ENCODE peak calls at places on chromosome 11, in five cellular contexts. One of them, this sample, is unnamed.

GRCh38 chr11:71247551-71248250 is 4.7 kb downstream of the SHANK2 start:
- DNase-seq in AG09309: no peak
- DNase-seq in lung: no peak
- DNase-seq in type B pancreatic cell: no peak
- DNase-seq in thoracic aorta: no peak
- DNase-seq in this sample: peak; percentile 62

GRCh38 chr11:4551346-4551979 is 6.5 kb downstream of the OR52M1 start:
- DNase-seq in lung: no peak
- DNase-seq in type B pancreatic cell: no peak
- DNase-seq in AG09309: no peak
- DNase-seq in thoracic aorta: no peak
- DNase-seq in this sample: no peak

GRCh38 chr11:59000007-59000406 is 60.7 kb downstream of the GLYATL1 start:
- DNase-seq in AG09309: no peak
- DNase-seq in lung: no peak
- DNase-seq in thoracic aorta: no peak
- DNase-seq in type B pancreatic cell: no peak
- DNase-seq in this sample: no peak

GRCh38 chr11:77842451-77843121 is 21.6 kb downstream of the AAMDC start:
- DNase-seq in thoracic aorta: no peak
- DNase-seq in type B pancreatic cell: no peak
- DNase-seq in lung: no peak
- DNase-seq in AG09309: no peak
- DNase-seq in this sample: no peak

GRCh38 chr11:35183526-35183925 is 44.6 kb downstream of the CD44 start:
- DNase-seq in AG09309: no peak
- DNase-seq in lung: no peak
- DNase-seq in type B pancreatic cell: no peak
- DNase-seq in thoracic aorta: no peak
- DNase-seq in this sample: no peak

GRCh38 chr11:69445131-69445470 is 36.4 kb upstream of the LINC01488 start:
- DNase-seq in thoracic aorta: no peak
- DNase-seq in lung: no peak
- DNase-seq in AG09309: no peak
- DNase-seq in type B pancreatic cell: no peak
- DNase-seq in this sample: no peak

GRCh38 chr11:9200471-9200870 is 64.7 kb downstream of the DENND5A start:
- DNase-seq in thoracic aorta: no peak
- DNase-seq in type B pancreatic cell: no peak
- DNase-seq in AG09309: no peak
- DNase-seq in lung: no peak
- DNase-seq in this sample: no peak

GRCh38 chr11:12389676-12390075 is 12.3 kb downstream of the PARVA start:
- DNase-seq in thoracic aorta: no peak
- DNase-seq in type B pancreatic cell: no peak
- DNase-seq in lung: no peak
- DNase-seq in AG09309: no peak
- DNase-seq in this sample: no peak

GRCh38 chr11:44989831-44990566 is 39.3 kb upstream of the TP53I11 start:
- DNase-seq in thoracic aorta: no peak
- DNase-seq in type B pancreatic cell: peak; percentile 62
- DNase-seq in AG09309: no peak
- DNase-seq in lung: no peak
- DNase-seq in this sample: peak; percentile 63

GRCh38 chr11:119236490-119236889 is 30.4 kb downstream of the CBL start:
- DNase-seq in AG09309: no peak
- DNase-seq in lung: no peak
- DNase-seq in thoracic aorta: no peak
- DNase-seq in type B pancreatic cell: no peak
- DNase-seq in this sample: no peak

GRCh38 chr11:72751293-72752087 is 718 bp downstream of the ARAP1 start:
- DNase-seq in AG09309: no peak
- DNase-seq in type B pancreatic cell: no peak
- DNase-seq in lung: peak; percentile 80
- DNase-seq in thoracic aorta: no peak
- DNase-seq in this sample: no peak

GRCh38 chr11:108754901-108755625 is 90.2 kb downstream of the DDX10 start:
- DNase-seq in lung: no peak
- DNase-seq in AG09309: peak; percentile 71
- DNase-seq in thoracic aorta: no peak
- DNase-seq in type B pancreatic cell: no peak
- DNase-seq in this sample: no peak

GRCh38 chr11:34354782-34355181 is 3.0 kb downstream of the ABTB2 start:
- DNase-seq in lung: no peak
- DNase-seq in thoracic aorta: no peak
- DNase-seq in AG09309: no peak
- DNase-seq in type B pancreatic cell: no peak
- DNase-seq in this sample: no peak

GRCh38 chr11:57434640-57435546 is 8.0 kb upstream of the SLC43A3 start:
- DNase-seq in AG09309: peak; percentile 94
- DNase-seq in thoracic aorta: no peak
- DNase-seq in type B pancreatic cell: no peak
- DNase-seq in lung: peak; percentile 51
- DNase-seq in this sample: no peak

GRCh38 chr11:112769573-112769972 is 191.6 kb upstream of the NCAM1 start:
- DNase-seq in type B pancreatic cell: no peak
- DNase-seq in AG09309: no peak
- DNase-seq in lung: no peak
- DNase-seq in thoracic aorta: no peak
- DNase-seq in this sample: no peak

GRCh38 chr11:64118871-64119495 is 46.9 kb downstream of the MACROD1 start:
- DNase-seq in AG09309: no peak
- DNase-seq in thoracic aorta: no peak
- DNase-seq in lung: no peak
- DNase-seq in type B pancreatic cell: no peak
- DNase-seq in this sample: no peak

GRCh38 chr11:82967381-82967780 is 65.8 kb downstream of the DDIAS start:
- DNase-seq in lung: no peak
- DNase-seq in thoracic aorta: no peak
- DNase-seq in type B pancreatic cell: no peak
- DNase-seq in AG09309: no peak
- DNase-seq in this sample: no peak

GRCh38 chr11:22466351-22466750 is 128.2 kb downstream of the SLC17A6 start:
- DNase-seq in thoracic aorta: no peak
- DNase-seq in type B pancreatic cell: no peak
- DNase-seq in lung: no peak
- DNase-seq in AG09309: no peak
- DNase-seq in this sample: no peak
- TF ChIP-seq CTCF in thoracic aorta: no peak
- TF ChIP-seq CTCF in type B pancreatic cell: no peak
- TF ChIP-seq CTCF in lung: no peak
- TF ChIP-seq CTCF in AG09309: no peak
- TF ChIP-seq CTCF in this sample: no peak

GRCh38 chr11:16086229-16086628 is 270.1 kb downstream of the SOX6 start:
- DNase-seq in type B pancreatic cell: no peak
- DNase-seq in thoracic aorta: no peak
- DNase-seq in lung: no peak
- DNase-seq in AG09309: no peak
- DNase-seq in this sample: no peak
- TF ChIP-seq CTCF in type B pancreatic cell: no peak
- TF ChIP-seq CTCF in thoracic aorta: no peak
- TF ChIP-seq CTCF in lung: no peak
- TF ChIP-seq CTCF in AG09309: no peak
- TF ChIP-seq CTCF in this sample: no peak

GRCh38 chr11:125364085-125364822 is 131.8 kb downstream of the FEZ1 start:
- DNase-seq in thoracic aorta: no peak
- DNase-seq in AG09309: no peak
- DNase-seq in lung: no peak
- DNase-seq in type B pancreatic cell: no peak
- DNase-seq in this sample: no peak
- TF ChIP-seq CTCF in thoracic aorta: no peak
- TF ChIP-seq CTCF in AG09309: no peak
- TF ChIP-seq CTCF in lung: no peak
- TF ChIP-seq CTCF in type B pancreatic cell: peak; percentile 33
- TF ChIP-seq CTCF in this sample: no peak

DNA sequence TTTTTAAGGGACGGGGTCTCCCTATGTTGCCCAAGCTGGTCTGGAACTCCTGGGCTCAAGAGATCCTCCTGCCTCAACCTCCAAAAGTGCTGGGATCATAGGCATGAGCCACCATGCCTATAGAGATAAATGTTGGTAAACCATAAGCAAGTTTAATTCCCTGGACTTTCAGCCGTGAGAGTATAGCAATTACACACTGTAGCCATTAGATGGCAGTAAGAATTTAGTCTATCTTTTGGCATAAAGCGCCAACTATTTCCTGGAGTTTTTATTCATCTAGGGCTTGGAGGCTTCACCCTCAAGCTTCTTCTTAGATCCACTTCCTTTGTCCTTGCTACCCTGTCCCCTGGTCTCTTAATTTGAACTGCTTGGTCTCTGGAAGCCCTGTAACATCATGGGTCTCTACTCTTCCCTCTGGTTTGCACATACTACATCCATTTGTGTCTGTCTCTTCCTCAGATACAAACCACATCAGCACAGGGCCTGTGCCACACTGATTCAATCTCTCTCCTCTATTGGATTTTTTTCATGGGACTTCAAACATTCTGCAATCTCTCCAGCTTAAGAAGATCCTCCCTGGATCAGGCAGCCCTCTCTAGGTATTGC is 38.2 kb downstream of the OR10A6 start:
- DNase-seq in AG09309: no peak
- DNase-seq in thoracic aorta: no peak
- DNase-seq in type B pancreatic cell: no peak
- DNase-seq in lung: no peak
- DNase-seq in this sample: no peak
- TF ChIP-seq CTCF in AG09309: peak; percentile 59
- TF ChIP-seq CTCF in thoracic aorta: peak; percentile 56
- TF ChIP-seq CTCF in type B pancreatic cell: peak; percentile 83
- TF ChIP-seq CTCF in lung: peak; percentile 46
- TF ChIP-seq CTCF in this sample: no peak

GRCh38 chr11:79762271-79762935 is 321.6 kb upstream of the TENM4 start:
- DNase-seq in thoracic aorta: no peak
- DNase-seq in type B pancreatic cell: no peak
- DNase-seq in AG09309: no peak
- DNase-seq in lung: no peak
- DNase-seq in this sample: no peak
- TF ChIP-seq CTCF in thoracic aorta: no peak
- TF ChIP-seq CTCF in type B pancreatic cell: peak; percentile 34
- TF ChIP-seq CTCF in AG09309: no peak
- TF ChIP-seq CTCF in lung: no peak
- TF ChIP-seq CTCF in this sample: no peak

GRCh38 chr11:95154514-95154913 is 64.9 kb downstream of the ENDOD1 start:
- DNase-seq in type B pancreatic cell: no peak
- DNase-seq in lung: no peak
- DNase-seq in AG09309: no peak
- DNase-seq in thoracic aorta: no peak
- DNase-seq in this sample: no peak
- TF ChIP-seq CTCF in type B pancreatic cell: peak; percentile 80
- TF ChIP-seq CTCF in lung: peak; percentile 38
- TF ChIP-seq CTCF in AG09309: peak; percentile 48
- TF ChIP-seq CTCF in thoracic aorta: peak; percentile 20
- TF ChIP-seq CTCF in this sample: no peak

DNA sequence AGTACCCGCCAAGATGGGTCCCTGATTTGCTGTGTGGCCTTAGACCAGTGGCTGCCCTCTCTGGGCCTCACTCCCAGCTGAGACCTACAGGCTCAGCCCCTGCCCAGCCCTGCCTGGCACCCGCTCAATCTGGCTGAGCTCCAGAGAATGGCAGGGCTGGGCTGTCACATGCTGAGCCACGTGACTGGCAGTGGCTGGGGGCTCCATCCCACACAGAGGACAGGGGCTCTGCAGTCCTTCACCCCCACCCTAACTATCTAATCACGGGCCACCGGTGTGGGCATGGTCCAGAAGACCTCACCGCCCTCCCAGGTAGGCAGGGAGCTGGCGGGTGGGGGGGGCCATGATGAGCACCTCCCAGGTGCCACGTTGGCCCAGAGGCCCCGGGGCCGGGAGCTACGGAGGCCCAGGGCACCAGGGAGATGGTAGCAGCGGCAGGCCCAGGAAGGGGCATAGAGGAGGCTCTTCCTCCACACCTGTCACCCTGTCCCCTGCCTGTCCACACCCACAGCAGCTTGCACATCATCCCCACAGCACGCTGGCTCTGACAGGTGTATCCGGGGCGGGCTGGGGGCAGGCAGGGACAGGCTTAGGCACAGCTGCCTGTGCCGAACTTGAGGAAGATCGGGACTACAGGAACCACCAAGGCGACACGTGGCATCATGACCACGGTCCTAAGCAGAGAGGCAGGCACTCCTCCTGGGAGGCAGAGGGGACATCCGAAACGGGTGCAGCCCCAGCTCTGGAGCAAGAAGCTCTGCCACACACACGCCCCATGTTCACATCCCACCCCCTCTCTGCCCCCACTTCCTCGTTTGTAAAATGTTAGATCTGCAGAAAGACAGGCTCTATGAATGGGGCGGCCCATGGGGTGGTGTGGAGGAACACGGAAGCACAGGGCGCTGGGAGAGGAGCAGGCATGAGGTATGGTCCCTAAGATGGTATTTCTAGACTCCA is 1.5 kb upstream of the ALDH3B1 start:
- DNase-seq in thoracic aorta: no peak
- DNase-seq in type B pancreatic cell: no peak
- DNase-seq in lung: peak; percentile 69
- DNase-seq in AG09309: no peak
- DNase-seq in this sample: peak; percentile 91
- TF ChIP-seq CTCF in thoracic aorta: no peak
- TF ChIP-seq CTCF in type B pancreatic cell: no peak
- TF ChIP-seq CTCF in lung: no peak
- TF ChIP-seq CTCF in AG09309: no peak
- TF ChIP-seq CTCF in this sample: no peak

This sample was measured in lower leg skin.